ENCODE peak calls at places on chromosomes 4 and X, in eight cellular contexts. One of them, this sample, is unnamed.

GRCh38 chr4:67714248-67714583 is 13.3 kb upstream of the UBA6 start:
- DNase-seq in cardiac muscle cell: no peak
- DNase-seq in cardiac fibroblast: no peak
- DNase-seq in suprapubic skin: no peak
- DNase-seq in A549: peak
- DNase-seq in tibial artery: no peak
- DNase-seq in lower lobe of right lung: no peak
- DNase-seq in GM23338: no peak
- DNase-seq in this sample: no peak

GRCh38 chr4:75705198-75705712 is 19.1 kb upstream of the USO1 start:
- DNase-seq in cardiac muscle cell: no peak
- DNase-seq in cardiac fibroblast: no peak
- DNase-seq in suprapubic skin: no peak
- DNase-seq in A549: no peak
- DNase-seq in tibial artery: no peak
- DNase-seq in lower lobe of right lung: no peak
- DNase-seq in GM23338: peak
- DNase-seq in this sample: no peak

GRCh38 chrX:71998836-71999509 is 88.3 kb downstream of the NHSL2 start:
- DNase-seq in cardiac muscle cell: peak
- DNase-seq in cardiac fibroblast: peak
- DNase-seq in suprapubic skin: no peak
- DNase-seq in A549: peak
- DNase-seq in tibial artery: no peak
- DNase-seq in lower lobe of right lung: no peak
- DNase-seq in GM23338: peak
- DNase-seq in this sample: peak

GRCh38 chr4:176380352-176381157 is 60.8 kb downstream of the SPCS3 start:
- DNase-seq in cardiac muscle cell: no peak
- DNase-seq in cardiac fibroblast: no peak
- DNase-seq in suprapubic skin: no peak
- DNase-seq in A549: no peak
- DNase-seq in tibial artery: no peak
- DNase-seq in lower lobe of right lung: no peak
- DNase-seq in GM23338: no peak
- DNase-seq in this sample: no peak

GRCh38 chrX:121581885-121582284 is 534.5 kb downstream of the GLUD2 start:
- DNase-seq in cardiac muscle cell: peak
- DNase-seq in cardiac fibroblast: no peak
- DNase-seq in suprapubic skin: no peak
- DNase-seq in A549: no peak
- DNase-seq in tibial artery: no peak
- DNase-seq in lower lobe of right lung: no peak
- DNase-seq in GM23338: no peak
- DNase-seq in this sample: no peak

GRCh38 chr4:138919094-138919936 is 96.3 kb upstream of the NOCT start:
- DNase-seq in cardiac muscle cell: peak
- DNase-seq in cardiac fibroblast: peak
- DNase-seq in suprapubic skin: no peak
- DNase-seq in A549: peak
- DNase-seq in tibial artery: peak
- DNase-seq in lower lobe of right lung: peak
- DNase-seq in GM23338: peak
- DNase-seq in this sample: peak

GRCh38 chr4:182916483-182917181 is 554 bp downstream of the DCTD start:
- DNase-seq in cardiac muscle cell: peak
- DNase-seq in cardiac fibroblast: peak
- DNase-seq in suprapubic skin: peak
- DNase-seq in A549: peak
- DNase-seq in tibial artery: peak
- DNase-seq in lower lobe of right lung: peak
- DNase-seq in GM23338: peak
- DNase-seq in this sample: peak

GRCh38 chrX:125289209-125289608 is 30.5 kb upstream of the TEX13C start:
- DNase-seq in cardiac muscle cell: no peak
- DNase-seq in cardiac fibroblast: no peak
- DNase-seq in suprapubic skin: no peak
- DNase-seq in A549: peak
- DNase-seq in tibial artery: no peak
- DNase-seq in lower lobe of right lung: no peak
- DNase-seq in GM23338: no peak
- DNase-seq in this sample: no peak

GRCh38 chrX:138748480-138748879 is 37.0 kb upstream of the FGF13 start:
- DNase-seq in cardiac muscle cell: peak
- DNase-seq in cardiac fibroblast: peak
- DNase-seq in suprapubic skin: no peak
- DNase-seq in A549: peak
- DNase-seq in tibial artery: no peak
- DNase-seq in lower lobe of right lung: no peak
- DNase-seq in GM23338: peak
- DNase-seq in this sample: peak

GRCh38 chr4:74623041-74623440 is 171.3 kb downstream of the BTC start:
- DNase-seq in cardiac muscle cell: peak
- DNase-seq in cardiac fibroblast: peak
- DNase-seq in suprapubic skin: no peak
- DNase-seq in A549: peak
- DNase-seq in tibial artery: no peak
- DNase-seq in lower lobe of right lung: no peak
- DNase-seq in GM23338: peak
- DNase-seq in this sample: no peak

GRCh38 chr4:8228319-8229250 is 29.5 kb downstream of the SH3TC1 start:
- DNase-seq in cardiac muscle cell: no peak
- DNase-seq in cardiac fibroblast: peak
- DNase-seq in suprapubic skin: no peak
- DNase-seq in A549: peak
- DNase-seq in tibial artery: no peak
- DNase-seq in lower lobe of right lung: peak
- DNase-seq in GM23338: no peak
- DNase-seq in this sample: peak

GRCh38 chrX:150548684-150549083 is 19.7 kb upstream of the MTM1 start:
- DNase-seq in cardiac muscle cell: no peak
- DNase-seq in cardiac fibroblast: peak
- DNase-seq in suprapubic skin: no peak
- DNase-seq in A549: no peak
- DNase-seq in tibial artery: no peak
- DNase-seq in lower lobe of right lung: no peak
- DNase-seq in GM23338: no peak
- DNase-seq in this sample: peak

GRCh38 chr4:180695851-180696250 is 1547.4 kb upstream of the TENM3 start:
- DNase-seq in cardiac muscle cell: no peak
- DNase-seq in cardiac fibroblast: peak
- DNase-seq in suprapubic skin: no peak
- DNase-seq in A549: no peak
- DNase-seq in tibial artery: no peak
- DNase-seq in lower lobe of right lung: no peak
- DNase-seq in GM23338: no peak
- DNase-seq in this sample: no peak

GRCh38 chrX:110853610-110854009 is 58.0 kb upstream of the CHRDL1 start:
- DNase-seq in cardiac muscle cell: peak
- DNase-seq in cardiac fibroblast: peak
- DNase-seq in suprapubic skin: no peak
- DNase-seq in A549: peak
- DNase-seq in tibial artery: no peak
- DNase-seq in lower lobe of right lung: no peak
- DNase-seq in GM23338: peak
- DNase-seq in this sample: peak

GRCh38 chr4:122602277-122603142 is 18.4 kb downstream of the IL21 start:
- DNase-seq in cardiac muscle cell: peak
- DNase-seq in cardiac fibroblast: peak
- DNase-seq in suprapubic skin: no peak
- DNase-seq in A549: peak
- DNase-seq in tibial artery: no peak
- DNase-seq in lower lobe of right lung: no peak
- DNase-seq in GM23338: peak
- DNase-seq in this sample: peak
- TF ChIP-seq CTCF in cardiac muscle cell: peak
- TF ChIP-seq CTCF in cardiac fibroblast: peak
- TF ChIP-seq CTCF in suprapubic skin: no peak
- TF ChIP-seq CTCF in A549: peak
- TF ChIP-seq CTCF in tibial artery: peak
- TF ChIP-seq CTCF in lower lobe of right lung: peak
- TF ChIP-seq CTCF in GM23338: peak
- TF ChIP-seq CTCF in this sample: peak

GRCh38 chr4:112885897-112886296 is 163.6 kb upstream of the ANK2 start:
- DNase-seq in cardiac muscle cell: no peak
- DNase-seq in cardiac fibroblast: no peak
- DNase-seq in suprapubic skin: no peak
- DNase-seq in A549: no peak
- DNase-seq in tibial artery: no peak
- DNase-seq in lower lobe of right lung: no peak
- DNase-seq in GM23338: peak
- DNase-seq in this sample: no peak

GRCh38 chr4:112876316-112876715 is 173.1 kb upstream of the ANK2 start:
- DNase-seq in cardiac muscle cell: no peak
- DNase-seq in cardiac fibroblast: no peak
- DNase-seq in suprapubic skin: no peak
- DNase-seq in A549: no peak
- DNase-seq in tibial artery: no peak
- DNase-seq in lower lobe of right lung: no peak
- DNase-seq in GM23338: peak
- DNase-seq in this sample: no peak

GRCh38 chr4:112882286-112882685 is 167.2 kb upstream of the ANK2 start:
- DNase-seq in cardiac muscle cell: no peak
- DNase-seq in cardiac fibroblast: no peak
- DNase-seq in suprapubic skin: no peak
- DNase-seq in A549: no peak
- DNase-seq in tibial artery: no peak
- DNase-seq in lower lobe of right lung: no peak
- DNase-seq in GM23338: no peak
- DNase-seq in this sample: no peak

GRCh38 chr4:112881842-112882241 is 167.6 kb upstream of the ANK2 start:
- DNase-seq in cardiac muscle cell: no peak
- DNase-seq in cardiac fibroblast: no peak
- DNase-seq in suprapubic skin: no peak
- DNase-seq in A549: no peak
- DNase-seq in tibial artery: no peak
- DNase-seq in lower lobe of right lung: no peak
- DNase-seq in GM23338: peak
- DNase-seq in this sample: no peak
- H3K4me3 ChIP-seq in cardiac muscle cell: no peak
- H3K4me3 ChIP-seq in cardiac fibroblast: no peak
- H3K4me3 ChIP-seq in suprapubic skin: no peak
- H3K4me3 ChIP-seq in A549: no peak
- H3K4me3 ChIP-seq in tibial artery: peak
- H3K4me3 ChIP-seq in lower lobe of right lung: no peak
- H3K4me3 ChIP-seq in GM23338: no peak
- H3K4me3 ChIP-seq in this sample: no peak

DNA sequence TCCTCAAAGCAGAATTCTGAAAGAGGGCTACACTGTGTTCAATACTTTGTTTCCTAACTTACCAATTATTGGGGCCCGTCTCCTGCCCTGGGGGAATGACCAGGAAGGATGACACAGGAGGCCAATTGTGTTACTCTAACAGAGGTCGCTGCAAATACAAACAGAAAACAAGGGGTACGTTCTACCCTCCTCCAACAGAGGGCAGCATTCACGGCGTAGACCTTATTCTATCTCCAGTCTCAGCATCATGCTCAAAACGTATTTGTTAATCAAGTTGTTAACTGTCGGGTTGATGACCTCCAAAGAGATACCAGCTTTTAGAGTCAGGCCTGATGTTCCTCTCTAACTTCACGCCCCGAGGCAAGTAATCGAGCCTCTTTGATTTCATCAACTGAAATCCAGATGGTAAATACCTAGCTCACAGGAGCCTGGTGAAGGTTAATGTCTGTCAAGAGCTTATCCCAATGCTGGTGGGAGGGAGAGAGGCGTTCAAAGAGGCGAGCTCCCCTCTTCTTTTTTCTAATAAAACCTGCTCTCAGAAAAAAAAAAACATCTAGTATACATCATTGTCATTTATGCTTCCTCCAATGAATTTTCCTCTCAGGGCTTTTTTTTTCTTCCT is 181.0 kb upstream of the KCNIP4 start:
- DNase-seq in cardiac muscle cell: peak
- DNase-seq in cardiac fibroblast: peak
- DNase-seq in suprapubic skin: no peak
- DNase-seq in A549: peak
- DNase-seq in tibial artery: no peak
- DNase-seq in lower lobe of right lung: no peak
- DNase-seq in GM23338: peak
- DNase-seq in this sample: peak
- TF ChIP-seq CTCF in cardiac muscle cell: peak
- TF ChIP-seq CTCF in cardiac fibroblast: peak
- TF ChIP-seq CTCF in suprapubic skin: no peak
- TF ChIP-seq CTCF in A549: peak
- TF ChIP-seq CTCF in tibial artery: no peak
- TF ChIP-seq CTCF in lower lobe of right lung: peak
- TF ChIP-seq CTCF in GM23338: peak
- TF ChIP-seq CTCF in this sample: peak

DNA sequence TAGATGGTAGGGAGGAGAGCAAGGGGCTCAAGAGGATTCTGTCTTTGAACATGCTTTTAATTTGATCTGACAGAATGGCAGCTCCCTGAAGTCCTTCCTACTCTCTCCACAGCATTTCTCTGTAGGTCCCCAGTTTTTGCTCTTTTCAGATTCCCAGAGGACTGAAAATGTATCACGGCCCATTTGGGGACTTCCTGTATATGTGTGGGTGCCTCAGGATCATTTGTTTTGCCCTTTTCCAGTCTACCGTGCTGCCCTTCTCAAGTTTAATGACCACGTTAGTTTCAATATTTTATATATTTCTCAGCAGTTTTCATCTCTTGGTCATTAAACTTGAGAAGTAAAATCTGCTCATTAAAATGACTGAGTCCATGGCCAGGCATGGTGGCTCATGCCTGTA is 2.3 kb downstream of the TBC1D1 start:
- DNase-seq in cardiac muscle cell: no peak
- DNase-seq in cardiac fibroblast: no peak
- DNase-seq in suprapubic skin: no peak
- DNase-seq in A549: no peak
- DNase-seq in tibial artery: no peak
- DNase-seq in lower lobe of right lung: no peak
- DNase-seq in GM23338: no peak
- DNase-seq in this sample: no peak
- H3K4me3 ChIP-seq in cardiac muscle cell: no peak
- H3K4me3 ChIP-seq in cardiac fibroblast: no peak
- H3K4me3 ChIP-seq in suprapubic skin: no peak
- H3K4me3 ChIP-seq in A549: no peak
- H3K4me3 ChIP-seq in tibial artery: no peak
- H3K4me3 ChIP-seq in lower lobe of right lung: no peak
- H3K4me3 ChIP-seq in GM23338: no peak
- H3K4me3 ChIP-seq in this sample: no peak

DNA sequence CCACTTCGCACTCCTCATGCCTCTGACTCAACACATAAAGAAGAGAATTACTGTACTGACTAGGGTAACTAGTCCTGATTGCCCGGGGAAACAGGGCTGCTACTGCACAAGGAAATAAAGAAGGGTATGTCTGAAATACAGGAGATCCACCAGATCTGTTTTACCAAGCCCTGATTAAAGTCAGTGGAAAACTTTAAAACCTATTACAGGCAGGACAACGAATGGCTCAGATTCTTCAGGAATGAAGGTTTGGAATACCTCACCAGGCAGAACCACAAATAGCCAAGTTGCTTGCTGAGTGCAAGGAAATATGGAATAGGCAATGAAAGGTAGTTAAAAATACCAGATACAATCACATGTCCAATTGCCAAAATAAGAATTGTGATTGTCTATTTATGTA is 17.3 kb downstream of the LAMTOR3 start:
- DNase-seq in cardiac muscle cell: no peak
- DNase-seq in cardiac fibroblast: no peak
- DNase-seq in suprapubic skin: no peak
- DNase-seq in A549: no peak
- DNase-seq in tibial artery: no peak
- DNase-seq in lower lobe of right lung: no peak
- DNase-seq in GM23338: no peak
- DNase-seq in this sample: no peak
- TF ChIP-seq CTCF in cardiac muscle cell: no peak
- TF ChIP-seq CTCF in cardiac fibroblast: no peak
- TF ChIP-seq CTCF in suprapubic skin: no peak
- TF ChIP-seq CTCF in A549: no peak
- TF ChIP-seq CTCF in tibial artery: no peak
- TF ChIP-seq CTCF in lower lobe of right lung: no peak
- TF ChIP-seq CTCF in GM23338: no peak
- TF ChIP-seq CTCF in this sample: no peak

GRCh38 chrX:65926095-65927019 is 113.5 kb downstream of the VSIG4 start:
- DNase-seq in cardiac muscle cell: no peak
- DNase-seq in cardiac fibroblast: no peak
- DNase-seq in suprapubic skin: no peak
- DNase-seq in A549: no peak
- DNase-seq in tibial artery: no peak
- DNase-seq in lower lobe of right lung: no peak
- DNase-seq in GM23338: no peak
- DNase-seq in this sample: no peak
- H3K4me3 ChIP-seq in cardiac muscle cell: no peak
- H3K4me3 ChIP-seq in cardiac fibroblast: no peak
- H3K4me3 ChIP-seq in suprapubic skin: no peak
- H3K4me3 ChIP-seq in A549: no peak
- H3K4me3 ChIP-seq in tibial artery: no peak
- H3K4me3 ChIP-seq in lower lobe of right lung: no peak
- H3K4me3 ChIP-seq in GM23338: no peak
- H3K4me3 ChIP-seq in this sample: no peak

This sample was measured in foreskin fibroblast.